ENCODE peak calls at places on chromosome 4, in four cellular contexts. One of them, this sample, is unnamed.

GRCh38 chr4:153438916-153439756 is 27.0 kb upstream of the TMEM131L start:
- DNase-seq in GM03348: no peak
- DNase-seq in ELF-1: no peak
- DNase-seq in pancreas: no peak
- DNase-seq in this sample: no peak

GRCh38 chr4:54568184-54568583 is 89.6 kb upstream of the KIT start:
- DNase-seq in ELF-1: no peak
- DNase-seq in pancreas: no peak
- DNase-seq in GM03348: peak; percentile 76
- DNase-seq in this sample: no peak

GRCh38 chr4:94491322-94491721 is 39.6 kb downstream of the PDLIM5 start:
- DNase-seq in GM03348: peak; percentile 51
- DNase-seq in pancreas: no peak
- DNase-seq in ELF-1: no peak
- DNase-seq in this sample: no peak

GRCh38 chr4:186037692-186038658 is 31.0 kb upstream of the TLR3 start:
- DNase-seq in GM03348: peak; percentile 87
- DNase-seq in pancreas: no peak
- DNase-seq in ELF-1: peak; percentile 85
- DNase-seq in this sample: peak; percentile 49

GRCh38 chr4:184911310-184911709 is 85.5 kb upstream of the ACSL1 start:
- DNase-seq in GM03348: no peak
- DNase-seq in pancreas: no peak
- DNase-seq in ELF-1: no peak
- DNase-seq in this sample: no peak

GRCh38 chr4:54668031-54668611 is 10.4 kb downstream of the KIT start:
- DNase-seq in ELF-1: no peak
- DNase-seq in pancreas: no peak
- DNase-seq in GM03348: no peak
- DNase-seq in this sample: no peak

GRCh38 chr4:184617611-184618196 is 31.5 kb downstream of the CASP3 start:
- DNase-seq in ELF-1: peak; percentile 81
- DNase-seq in GM03348: no peak
- DNase-seq in pancreas: no peak
- DNase-seq in this sample: no peak

GRCh38 chr4:6917445-6918241 is 8.0 kb downstream of the TBC1D14 start:
- DNase-seq in pancreas: peak; percentile 79
- DNase-seq in GM03348: no peak
- DNase-seq in ELF-1: peak; percentile 53
- DNase-seq in this sample: peak; percentile 94

GRCh38 chr4:74006009-74006476 is 7.6 kb upstream of the CXCL5 start:
- DNase-seq in GM03348: peak; percentile 22
- DNase-seq in ELF-1: no peak
- DNase-seq in pancreas: no peak
- DNase-seq in this sample: no peak

GRCh38 chr4:83390965-83391364 is 56.3 kb upstream of the HPSE start:
- DNase-seq in ELF-1: peak; percentile 18
- DNase-seq in GM03348: no peak
- DNase-seq in pancreas: no peak
- DNase-seq in this sample: no peak

GRCh38 chr4:37885496-37885895 is 5.4 kb upstream of the TBC1D1 start:
- DNase-seq in pancreas: no peak
- DNase-seq in GM03348: no peak
- DNase-seq in ELF-1: no peak
- DNase-seq in this sample: no peak

GRCh38 chr4:15506464-15506863 is 36.8 kb downstream of the CC2D2A start:
- DNase-seq in pancreas: no peak
- DNase-seq in ELF-1: no peak
- DNase-seq in GM03348: no peak
- DNase-seq in this sample: no peak